ENCODE peak calls at places on chromosome 12, in nine cellular contexts. V is PC-3; F is Peyer's patch; E is stomach; K is esophagus squamous epithelium; H is heart right ventricle; X is GM06990; M is CD8-positive, alpha-beta T cell; W is cardiac fibroblast. Z is an unnamed sample.

GRCh38 chr12:57219205-57219992 is 2.8 kb downstream of the NXPH4 start:
- DNase-seq in X (no peak), K (no peak), E (no peak), W (no peak), M (no peak), H (no peak), F (no peak), V (no peak), Z (no peak)

GRCh38 chr12:88325076-88325827 is 183.1 kb downstream of the TMTC3 start:
- DNase-seq in F (no peak), X (no peak), H (no peak), E (no peak), K (no peak), M (no peak), V (peak; percentile 92), W (peak; percentile 95), Z (peak; percentile 85)

GRCh38 chr12:107236824-107237467 is 143.6 kb upstream of the CRY1 start:
- DNase-seq in X (no peak), V (peak; percentile 89), K (no peak), H (no peak), M (no peak), F (no peak), E (no peak), W (peak; percentile 3), Z (peak; percentile 30)

GRCh38 chr12:100199347-100200136 is 1.1 kb upstream of the ACTR6 start:
- DNase-seq in F (peak; percentile 93), M (peak; percentile 68), X (peak; percentile 84), V (peak; percentile 71), E (peak; percentile 84), W (peak; percentile 2), H (peak; percentile 41), K (no peak), Z (peak; percentile 7)

GRCh38 chr12:28631831-28632230 is 441.6 kb downstream of the CCDC91 start:
- DNase-seq in W (peak; percentile 24), X (no peak), H (no peak), K (no peak), E (no peak), V (no peak), F (no peak), M (no peak), Z (no peak)

GRCh38 chr12:2581293-2582045 is 213.3 kb upstream of the FKBP4 start:
- DNase-seq in K (no peak), H (no peak), M (no peak), V (no peak), F (no peak), E (no peak), X (no peak), W (no peak), Z (no peak)

GRCh38 chr12:24561882-24562760 is 386.8 kb downstream of the BCAT1 start:
- DNase-seq in K (no peak), H (peak; percentile 48), E (peak; percentile 47), W (peak; percentile 69), M (no peak), X (peak; percentile 13), F (peak; percentile 56), V (no peak), Z (peak; percentile 57)

GRCh38 chr12:20731274-20731673 is 36.1 kb downstream of the SLCO1C1 start:
- DNase-seq in H (no peak), V (no peak), M (no peak), E (no peak), K (no peak), F (no peak), W (no peak), X (no peak), Z (peak; percentile 13)

GRCh38 chr12:62908667-62909066 is 26.3 kb downstream of the PPM1H start:
- DNase-seq in K (no peak), H (no peak), F (no peak), M (no peak), W (no peak), V (no peak), X (no peak), E (no peak), Z (no peak)

GRCh38 chr12:8678661-8679111 is 16.1 kb upstream of the MFAP5 start:
- DNase-seq in M (no peak), V (no peak), K (no peak), H (no peak), F (no peak), X (no peak), E (no peak), W (no peak), Z (peak; percentile 24)

GRCh38 chr12:93243382-93243688 is 134.4 kb upstream of the NUDT4 start:
- DNase-seq in W (no peak), H (no peak), F (no peak), E (no peak), X (no peak), V (no peak), K (no peak), M (no peak), Z (no peak)

GRCh38 chr12:76713130-76713529 is 50.8 kb upstream of the ZDHHC17 start:
- DNase-seq in M (no peak), F (no peak), K (no peak), E (no peak), H (no peak), W (peak; percentile 56), V (no peak), X (no peak), Z (peak; percentile 36)

DNA sequence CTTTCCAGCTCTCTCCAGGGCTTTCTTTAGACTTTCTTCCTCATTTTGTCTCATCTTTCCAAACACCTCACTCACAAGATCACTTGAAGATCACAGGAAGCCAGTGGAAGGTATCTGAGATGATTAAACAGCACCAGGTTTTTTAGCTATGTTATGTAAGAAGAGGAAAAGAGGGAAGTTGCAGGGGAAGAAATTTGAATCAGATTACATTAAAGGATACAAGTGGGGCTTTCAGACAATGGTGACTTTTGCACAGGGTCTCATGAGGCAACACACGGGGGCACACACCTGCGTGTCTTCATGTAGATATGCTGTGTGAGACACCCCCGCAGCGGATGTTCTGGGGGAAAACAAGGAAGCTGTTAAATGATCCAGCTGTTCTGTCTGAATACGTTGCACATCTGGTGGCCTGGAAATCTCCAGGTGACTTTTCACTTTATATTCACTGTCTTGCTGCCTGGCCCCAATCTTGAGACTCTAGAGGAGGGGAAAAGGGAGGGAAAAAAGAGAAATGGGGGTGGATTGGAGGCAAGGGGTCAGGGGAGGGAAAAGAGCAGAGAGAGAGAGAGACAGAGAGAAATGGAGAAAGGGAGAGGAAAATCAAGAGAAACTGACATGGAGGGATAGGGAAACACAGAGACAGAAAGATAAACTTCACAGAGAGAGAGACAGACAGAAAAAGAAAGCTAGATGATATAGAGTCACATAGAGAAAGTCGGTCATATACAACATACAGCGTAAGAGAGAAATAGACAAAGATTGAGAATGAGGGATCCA is 36.3 kb upstream of the PPP1CC start:
- DNase-seq in H (no peak), X (no peak), F (no peak), V (no peak), K (no peak), E (no peak), M (no peak), W (no peak), Z (no peak)
- H3K4me3 ChIP-seq in H (no peak overlapping the region), X (no peak overlapping the region), F (no peak overlapping the region), V (no peak overlapping the region), K (no peak overlapping the region), E (no peak overlapping the region), M (no peak overlapping the region), W (no peak overlapping the region), Z (no peak overlapping the region)

GRCh38 chr12:22925593-22925992 is 300.6 kb downstream of the ETNK1 start:
- DNase-seq in X (no peak), K (no peak), H (no peak), M (no peak), V (no peak), F (no peak), E (no peak), W (no peak), Z (no peak)

GRCh38 chr12:22924391-22924790 is 299.4 kb downstream of the ETNK1 start:
- DNase-seq in E (no peak), W (no peak), H (no peak), F (no peak), K (no peak), M (no peak), X (no peak), V (no peak), Z (no peak)

GRCh38 chr12:22916241-22916640 is 291.3 kb downstream of the ETNK1 start:
- DNase-seq in V (no peak), M (no peak), X (no peak), F (no peak), E (no peak), K (no peak), W (no peak), H (no peak), Z (no peak)

GRCh38 chr12:22923768-22924167 is 298.8 kb downstream of the ETNK1 start:
- DNase-seq in X (no peak), K (no peak), V (no peak), F (no peak), E (no peak), W (no peak), H (no peak), M (no peak), Z (no peak)

GRCh38 chr12:22919883-22920282 is 294.9 kb downstream of the ETNK1 start:
- DNase-seq in E (no peak), X (no peak), H (no peak), V (no peak), W (no peak), M (no peak), K (no peak), F (no peak), Z (no peak)
- TF ChIP-seq CTCF in E (no peak), X (no peak), H (no peak), V (no peak), W (no peak), M (no peak), K (no peak), F (no peak), Z (no peak)

DNA sequence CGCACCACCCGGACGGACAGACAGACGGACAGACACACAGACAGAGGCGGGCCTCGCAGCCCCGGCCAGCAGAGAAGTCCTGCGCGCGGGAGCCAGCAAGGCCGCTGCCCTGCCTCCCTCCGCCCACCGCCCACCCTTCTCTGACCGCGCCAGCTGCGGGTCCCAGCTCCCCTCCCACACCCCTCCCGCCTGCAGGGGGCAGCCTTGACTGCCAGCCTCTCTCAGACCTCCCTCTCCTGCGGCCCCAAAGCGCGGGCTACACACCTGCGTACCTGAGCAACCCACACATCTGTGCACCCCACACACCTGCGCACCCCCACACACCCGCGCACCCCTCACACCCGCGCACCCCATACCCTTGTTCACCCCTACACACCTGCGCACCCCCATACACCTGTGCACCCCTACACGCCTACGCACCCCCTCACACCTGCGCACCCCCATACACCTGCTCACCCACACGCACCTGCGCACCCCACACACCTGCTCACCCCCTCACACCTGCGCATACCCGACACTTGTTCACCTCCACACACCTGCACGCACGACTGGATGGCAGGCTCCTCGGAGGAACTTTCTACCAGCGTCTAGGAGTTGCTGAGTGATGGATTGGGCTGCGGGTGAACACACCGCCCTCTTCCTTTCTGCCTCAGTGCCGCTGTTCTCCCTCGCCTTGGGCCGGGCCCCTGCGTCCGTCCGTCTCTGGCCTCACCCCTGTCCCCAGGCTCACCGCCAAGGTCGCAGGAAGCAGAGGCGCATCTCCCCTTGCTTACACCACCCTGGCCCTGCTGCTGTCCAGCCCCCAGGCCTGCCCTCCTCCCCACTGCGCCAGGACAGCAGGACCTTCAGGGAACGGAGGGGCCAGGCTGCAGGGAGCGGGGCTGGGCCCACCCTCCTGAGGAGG is 20.8 kb upstream of the TMEM106C start:
- DNase-seq in M (peak; percentile 37), X (peak; percentile 13), K (no peak), E (peak; percentile 55), W (no peak), H (no peak), F (peak; percentile 54), V (no peak), Z (no peak)
- H3K4me3 ChIP-seq in M (no peak overlapping the region), X (no peak overlapping the region), K (no peak overlapping the region), E (no peak overlapping the region), W (no peak overlapping the region), H (no peak overlapping the region), F (no peak overlapping the region), V (no peak overlapping the region), Z (no peak overlapping the region)

GRCh38 chr12:52204095-52204930 is 12.5 kb upstream of the KRT80 start:
- DNase-seq in E (no peak), K (no peak), F (no peak), X (no peak), H (no peak), M (no peak), V (peak; percentile 77), W (no peak), Z (no peak)
- TF ChIP-seq CTCF in E (no peak), K (no peak), F (no peak), X (no peak), H (no peak), M (no peak), V (no peak), W (no peak), Z (no peak)

Z was measured in fibroblast of pulmonary artery.